ENCODE peak calls at places on chromosomes 7 and 10, in five cellular contexts. One of them, this sample, is unnamed.
A peak's percentile ranks its signal among the peaks of the same experiment; 100 is the strongest.

GRCh38 chr10:55449981-55450380 is 649.0 kb upstream of the PCDH15 start:
- DNase-seq in astrocyte: no peak
- DNase-seq in CD4-positive, alpha-beta memory T cell: no peak
- DNase-seq in right lobe of liver: no peak
- DNase-seq in SJSA1: no peak
- DNase-seq in this sample: no peak

GRCh38 chr7:158381956-158382355 is 205.7 kb downstream of the PTPRN2 start:
- DNase-seq in astrocyte: no peak
- DNase-seq in SJSA1: no peak
- DNase-seq in right lobe of liver: no peak
- DNase-seq in CD4-positive, alpha-beta memory T cell: no peak
- DNase-seq in this sample: no peak

GRCh38 chr10:3137958-3138726 is 34.4 kb downstream of the PITRM1 start:
- DNase-seq in astrocyte: no peak
- DNase-seq in SJSA1: no peak
- DNase-seq in right lobe of liver: no peak
- DNase-seq in CD4-positive, alpha-beta memory T cell: no peak
- DNase-seq in this sample: no peak

GRCh38 chr7:46747222-46747621 is 826.1 kb upstream of the IGFBP3 start:
- DNase-seq in astrocyte: no peak
- DNase-seq in SJSA1: no peak
- DNase-seq in right lobe of liver: no peak
- DNase-seq in CD4-positive, alpha-beta memory T cell: no peak
- DNase-seq in this sample: no peak

GRCh38 chr10:30057421-30057841 is 2.0 kb downstream of the JCAD start:
- DNase-seq in CD4-positive, alpha-beta memory T cell: no peak
- DNase-seq in right lobe of liver: no peak
- DNase-seq in astrocyte: peak; percentile 29
- DNase-seq in SJSA1: peak; percentile 73
- DNase-seq in this sample: no peak

GRCh38 chr10:42830237-42830636 is 47.6 kb downstream of the BMS1 start:
- DNase-seq in astrocyte: no peak
- DNase-seq in CD4-positive, alpha-beta memory T cell: no peak
- DNase-seq in SJSA1: no peak
- DNase-seq in right lobe of liver: no peak
- DNase-seq in this sample: peak; percentile 10

GRCh38 chr10:114709966-114710365 is 51.9 kb upstream of the ABLIM1 start:
- DNase-seq in SJSA1: no peak
- DNase-seq in right lobe of liver: no peak
- DNase-seq in astrocyte: peak; percentile 40
- DNase-seq in CD4-positive, alpha-beta memory T cell: no peak
- DNase-seq in this sample: no peak

GRCh38 chr7:43953071-43953470 is 26.8 kb downstream of the UBE2D4 start:
- DNase-seq in CD4-positive, alpha-beta memory T cell: no peak
- DNase-seq in right lobe of liver: no peak
- DNase-seq in astrocyte: no peak
- DNase-seq in SJSA1: no peak
- DNase-seq in this sample: no peak

GRCh38 chr10:62610649-62611229 is 193.8 kb upstream of the ADO start:
- DNase-seq in SJSA1: no peak
- DNase-seq in right lobe of liver: no peak
- DNase-seq in astrocyte: peak; percentile 23
- DNase-seq in CD4-positive, alpha-beta memory T cell: peak; percentile 78
- DNase-seq in this sample: no peak

GRCh38 chr7:136687693-136688322 is 180.6 kb upstream of the CHRM2 start:
- DNase-seq in astrocyte: peak; percentile 3
- DNase-seq in right lobe of liver: no peak
- DNase-seq in SJSA1: no peak
- DNase-seq in CD4-positive, alpha-beta memory T cell: no peak
- DNase-seq in this sample: no peak

GRCh38 chr7:7707756-7708310 is 10.6 kb downstream of the RPA3 start:
- DNase-seq in astrocyte: peak; percentile 75
- DNase-seq in CD4-positive, alpha-beta memory T cell: no peak
- DNase-seq in SJSA1: no peak
- DNase-seq in right lobe of liver: no peak
- DNase-seq in this sample: no peak

GRCh38 chr7:31003721-31004120 is 40.0 kb downstream of the GHRHR start:
- DNase-seq in CD4-positive, alpha-beta memory T cell: no peak
- DNase-seq in right lobe of liver: no peak
- DNase-seq in SJSA1: no peak
- DNase-seq in astrocyte: peak; percentile 31
- DNase-seq in this sample: no peak

GRCh38 chr7:14717711-14718304 is 184.7 kb downstream of the DGKB start:
- DNase-seq in astrocyte: peak; percentile 3
- DNase-seq in CD4-positive, alpha-beta memory T cell: no peak
- DNase-seq in SJSA1: no peak
- DNase-seq in right lobe of liver: no peak
- DNase-seq in this sample: no peak

GRCh38 chr10:87861566-87861952 is 1.8 kb downstream of the KLLN start:
- DNase-seq in right lobe of liver: peak; percentile 92
- DNase-seq in astrocyte: peak; percentile 84
- DNase-seq in CD4-positive, alpha-beta memory T cell: no peak
- DNase-seq in SJSA1: no peak
- DNase-seq in this sample: no peak

GRCh38 chr10:78441704-78442103 is 408.0 kb downstream of the RPS24 start:
- DNase-seq in astrocyte: no peak
- DNase-seq in right lobe of liver: no peak
- DNase-seq in SJSA1: no peak
- DNase-seq in CD4-positive, alpha-beta memory T cell: no peak
- DNase-seq in this sample: no peak

GRCh38 chr7:158111906-158112570 is 475.6 kb downstream of the PTPRN2 start:
- DNase-seq in astrocyte: no peak
- DNase-seq in right lobe of liver: no peak
- DNase-seq in SJSA1: peak; percentile 28
- DNase-seq in CD4-positive, alpha-beta memory T cell: no peak
- DNase-seq in this sample: no peak

GRCh38 chr7:151924508-151924907 is 31.7 kb upstream of the GALNTL5 start:
- DNase-seq in right lobe of liver: no peak
- DNase-seq in CD4-positive, alpha-beta memory T cell: no peak
- DNase-seq in astrocyte: no peak
- DNase-seq in SJSA1: no peak
- DNase-seq in this sample: no peak

GRCh38 chr10:132869621-132870020 is 72.7 kb downstream of the CFAP46 start:
- DNase-seq in right lobe of liver: peak; percentile 6
- DNase-seq in CD4-positive, alpha-beta memory T cell: no peak
- DNase-seq in SJSA1: peak; percentile 28
- DNase-seq in astrocyte: no peak
- DNase-seq in this sample: no peak

GRCh38 chr10:82282782-82283456 is 407.9 kb downstream of the NRG3 start:
- DNase-seq in CD4-positive, alpha-beta memory T cell: no peak
- DNase-seq in right lobe of liver: no peak
- DNase-seq in SJSA1: no peak
- DNase-seq in astrocyte: no peak
- DNase-seq in this sample: no peak

GRCh38 chr10:69769395-69769989 is 32.2 kb upstream of the COL13A1 start:
- DNase-seq in astrocyte: peak; percentile 76
- DNase-seq in right lobe of liver: no peak
- DNase-seq in SJSA1: peak; percentile 94
- DNase-seq in CD4-positive, alpha-beta memory T cell: no peak
- DNase-seq in this sample: no peak

GRCh38 chr10:43417950-43418768 is 9.2 kb upstream of the HNRNPF start:
- DNase-seq in SJSA1: no peak
- DNase-seq in CD4-positive, alpha-beta memory T cell: peak; percentile 76
- DNase-seq in astrocyte: no peak
- DNase-seq in right lobe of liver: no peak
- DNase-seq in this sample: no peak

GRCh38 chr7:42238709-42239395 is 1.8 kb upstream of the GLI3 start:
- DNase-seq in astrocyte: peak; percentile 49
- DNase-seq in CD4-positive, alpha-beta memory T cell: no peak
- DNase-seq in SJSA1: no peak
- DNase-seq in right lobe of liver: no peak
- DNase-seq in this sample: no peak

GRCh38 chr7:106070201-106070551 is 41.9 kb downstream of the SYPL1 start:
- DNase-seq in SJSA1: no peak
- DNase-seq in CD4-positive, alpha-beta memory T cell: no peak
- DNase-seq in astrocyte: no peak
- DNase-seq in right lobe of liver: peak; percentile 73
- DNase-seq in this sample: no peak

GRCh38 chr10:106540606-106541005 is 623.9 kb downstream of the SORCS1 start:
- DNase-seq in astrocyte: peak; percentile 2
- DNase-seq in right lobe of liver: no peak
- DNase-seq in CD4-positive, alpha-beta memory T cell: no peak
- DNase-seq in SJSA1: no peak
- DNase-seq in this sample: no peak

GRCh38 chr7:73746378-73746777 is 7.8 kb upstream of the ABHD11 start:
- DNase-seq in SJSA1: no peak
- DNase-seq in right lobe of liver: no peak
- DNase-seq in CD4-positive, alpha-beta memory T cell: no peak
- DNase-seq in astrocyte: no peak
- DNase-seq in this sample: peak; percentile 95

GRCh38 chr7:150385240-150385830 is 6.2 kb downstream of the ZNF775 start:
- DNase-seq in right lobe of liver: no peak
- DNase-seq in astrocyte: no peak
- DNase-seq in SJSA1: no peak
- DNase-seq in CD4-positive, alpha-beta memory T cell: no peak
- DNase-seq in this sample: no peak

GRCh38 chr7:98399903-98400537 is 870 bp downstream of the BAIAP2L1 start:
- DNase-seq in CD4-positive, alpha-beta memory T cell: no peak
- DNase-seq in right lobe of liver: no peak
- DNase-seq in astrocyte: peak; percentile 49
- DNase-seq in SJSA1: peak; percentile 71
- DNase-seq in this sample: no peak
- H3K27ac ChIP-seq in CD4-positive, alpha-beta memory T cell: no peak overlapping the region
- H3K27ac ChIP-seq in right lobe of liver: peak overlapping the region; percentile 29
- H3K27ac ChIP-seq in astrocyte: peak overlapping the region; percentile 36
- H3K27ac ChIP-seq in SJSA1: peak overlapping the region; percentile 33
- H3K27ac ChIP-seq in this sample: no peak overlapping the region

GRCh38 chr10:126009590-126009989 is 113.2 kb downstream of the FANK1 start:
- DNase-seq in CD4-positive, alpha-beta memory T cell: no peak
- DNase-seq in right lobe of liver: no peak
- DNase-seq in SJSA1: no peak
- DNase-seq in astrocyte: no peak
- DNase-seq in this sample: no peak
- H3K27ac ChIP-seq in CD4-positive, alpha-beta memory T cell: no peak overlapping the region
- H3K27ac ChIP-seq in right lobe of liver: no peak overlapping the region
- H3K27ac ChIP-seq in SJSA1: no peak overlapping the region
- H3K27ac ChIP-seq in astrocyte: no peak overlapping the region
- H3K27ac ChIP-seq in this sample: no peak overlapping the region

DNA sequence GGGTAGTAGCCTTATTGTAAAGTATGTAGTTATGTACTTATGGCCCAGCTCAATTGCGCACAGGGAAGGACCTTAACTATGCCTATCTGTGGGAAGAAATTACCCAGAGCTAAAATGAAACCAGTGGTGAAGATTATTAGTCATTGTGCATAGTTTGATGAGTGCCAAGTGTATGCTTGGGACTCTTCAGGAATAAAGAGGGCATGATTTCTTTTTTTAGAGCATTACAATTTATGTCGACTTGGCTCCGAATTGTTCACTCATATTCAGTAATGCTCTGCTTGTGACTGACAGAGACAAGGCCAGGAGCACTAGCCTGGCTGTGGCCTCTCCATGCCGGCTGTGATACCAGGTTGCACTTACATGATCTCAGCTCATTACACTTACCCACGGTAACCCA is 269.5 kb downstream of the TRIL start:
- DNase-seq in CD4-positive, alpha-beta memory T cell: no peak
- DNase-seq in astrocyte: peak; percentile 85
- DNase-seq in SJSA1: no peak
- DNase-seq in right lobe of liver: no peak
- DNase-seq in this sample: no peak
- H3K27ac ChIP-seq in CD4-positive, alpha-beta memory T cell: no peak overlapping the region
- H3K27ac ChIP-seq in astrocyte: peak overlapping the region; percentile 47
- H3K27ac ChIP-seq in SJSA1: no peak overlapping the region
- H3K27ac ChIP-seq in right lobe of liver: no peak overlapping the region
- H3K27ac ChIP-seq in this sample: no peak overlapping the region

GRCh38 chr7:122136033-122136432 is 8.0 kb downstream of the AASS start:
- DNase-seq in SJSA1: no peak
- DNase-seq in right lobe of liver: no peak
- DNase-seq in CD4-positive, alpha-beta memory T cell: no peak
- DNase-seq in astrocyte: no peak
- DNase-seq in this sample: no peak

GRCh38 chr7:122137291-122138077 is 6.6 kb downstream of the AASS start:
- DNase-seq in CD4-positive, alpha-beta memory T cell: no peak
- DNase-seq in SJSA1: no peak
- DNase-seq in astrocyte: peak; percentile 29
- DNase-seq in right lobe of liver: no peak
- DNase-seq in this sample: no peak

GRCh38 chr7:122133477-122133876 is 10.6 kb downstream of the AASS start:
- DNase-seq in astrocyte: no peak
- DNase-seq in right lobe of liver: no peak
- DNase-seq in SJSA1: no peak
- DNase-seq in CD4-positive, alpha-beta memory T cell: no peak
- DNase-seq in this sample: no peak

GRCh38 chr7:122135275-122135674 is 8.8 kb downstream of the AASS start:
- DNase-seq in right lobe of liver: no peak
- DNase-seq in CD4-positive, alpha-beta memory T cell: no peak
- DNase-seq in astrocyte: no peak
- DNase-seq in SJSA1: no peak
- DNase-seq in this sample: no peak

DNA sequence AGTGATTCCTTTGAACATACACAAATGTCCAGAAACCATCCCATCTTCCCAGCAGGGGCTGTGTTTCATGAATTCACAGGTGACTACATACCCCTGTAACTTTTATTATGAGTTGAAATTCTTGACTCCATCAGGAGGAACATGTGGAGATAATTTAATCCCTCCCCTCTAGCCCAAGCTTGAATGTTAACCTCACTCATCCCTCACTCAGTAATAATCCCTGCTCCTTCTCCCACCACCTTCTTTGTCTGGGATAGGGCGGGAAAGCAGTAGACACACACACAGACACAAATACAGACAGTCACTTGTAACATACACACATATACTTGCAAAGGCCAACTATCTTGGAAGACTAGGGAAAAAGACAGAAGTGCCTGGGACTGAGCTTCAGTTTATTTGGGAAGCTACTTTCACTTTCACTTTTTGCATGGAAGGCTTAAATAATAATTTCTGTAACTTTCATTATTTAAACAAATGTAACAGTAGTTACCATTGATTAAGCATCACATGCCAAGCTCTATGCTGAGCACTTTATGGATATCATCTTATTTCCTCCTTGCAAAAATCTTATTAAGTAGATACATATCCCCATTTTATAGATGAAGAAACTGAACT is 7.3 kb downstream of the AASS start:
- DNase-seq in SJSA1: no peak
- DNase-seq in astrocyte: no peak
- DNase-seq in CD4-positive, alpha-beta memory T cell: no peak
- DNase-seq in right lobe of liver: no peak
- DNase-seq in this sample: no peak
- H3K27ac ChIP-seq in SJSA1: peak overlapping the region; percentile 3
- H3K27ac ChIP-seq in astrocyte: no peak overlapping the region
- H3K27ac ChIP-seq in CD4-positive, alpha-beta memory T cell: no peak overlapping the region
- H3K27ac ChIP-seq in right lobe of liver: peak overlapping the region; percentile 11
- H3K27ac ChIP-seq in this sample: no peak overlapping the region

GRCh38 chr7:112121290-112121689 is 84.9 kb downstream of the DOCK4 start:
- DNase-seq in SJSA1: no peak
- DNase-seq in CD4-positive, alpha-beta memory T cell: no peak
- DNase-seq in astrocyte: no peak
- DNase-seq in right lobe of liver: no peak
- DNase-seq in this sample: no peak
- H3K27ac ChIP-seq in SJSA1: no peak overlapping the region
- H3K27ac ChIP-seq in CD4-positive, alpha-beta memory T cell: no peak overlapping the region
- H3K27ac ChIP-seq in astrocyte: no peak overlapping the region
- H3K27ac ChIP-seq in right lobe of liver: no peak overlapping the region
- H3K27ac ChIP-seq in this sample: no peak overlapping the region

This sample was measured in caudate nucleus.